ENCODE peak calls at places on chromosomes 6 and 20, in four cellular contexts. E is AG04450, T is breast epithelium, J is cardiac fibroblast. P is an unnamed sample.

GRCh38 chr6:95866732-95867131 is 149.0 kb upstream of the FUT9 start:
- DNase-seq in E (no peak), T (no peak), J (peak), P (no peak)

GRCh38 chr20:54067606-54068174 is 2.7 kb downstream of the BCAS1 start:
- DNase-seq in E (no peak), T (peak), J (peak), P (no peak)

GRCh38 chr6:83853178-83853967 is at the start of gene RIPPLY2:
- DNase-seq in E (no peak), T (no peak), J (peak), P (no peak)

GRCh38 chr6:11616200-11616611 is 78.7 kb downstream of the TMEM170B start:
- DNase-seq in E (peak), T (no peak), J (peak), P (no peak)

GRCh38 chr20:57259179-57260021 is 7.0 kb downstream of the BMP7 start:
- DNase-seq in E (no peak), T (no peak), J (no peak), P (no peak)

GRCh38 chr20:40866056-40866455 is 162.6 kb upstream of the TOP1 start:
- DNase-seq in E (no peak), T (no peak), J (no peak), P (no peak)

GRCh38 chr20:59820204-59821041 is 113.0 kb downstream of the SYCP2 start:
- DNase-seq in E (no peak), T (peak), J (no peak), P (peak)

GRCh38 chr6:131290955-131291354 is 155.7 kb downstream of the AKAP7 start:
- DNase-seq in E (no peak), T (no peak), J (no peak), P (no peak)

GRCh38 chr6:70763754-70764153 is 96.1 kb downstream of the SMAP1 start:
- DNase-seq in E (no peak), T (no peak), J (peak), P (no peak)

GRCh38 chr6:142887534-142887933 is 57.4 kb downstream of the HIVEP2 start:
- DNase-seq in E (no peak), T (no peak), J (no peak), P (no peak)

GRCh38 chr6:142888461-142888860 is 56.5 kb downstream of the HIVEP2 start:
- DNase-seq in E (no peak), T (no peak), J (no peak), P (no peak)

GRCh38 chr6:142885182-142885867 is 59.7 kb downstream of the HIVEP2 start:
- DNase-seq in E (peak), T (no peak), J (peak), P (no peak)

GRCh38 chr6:142884214-142885035 is 60.6 kb downstream of the HIVEP2 start:
- DNase-seq in E (no peak), T (no peak), J (no peak), P (no peak)

DNA sequence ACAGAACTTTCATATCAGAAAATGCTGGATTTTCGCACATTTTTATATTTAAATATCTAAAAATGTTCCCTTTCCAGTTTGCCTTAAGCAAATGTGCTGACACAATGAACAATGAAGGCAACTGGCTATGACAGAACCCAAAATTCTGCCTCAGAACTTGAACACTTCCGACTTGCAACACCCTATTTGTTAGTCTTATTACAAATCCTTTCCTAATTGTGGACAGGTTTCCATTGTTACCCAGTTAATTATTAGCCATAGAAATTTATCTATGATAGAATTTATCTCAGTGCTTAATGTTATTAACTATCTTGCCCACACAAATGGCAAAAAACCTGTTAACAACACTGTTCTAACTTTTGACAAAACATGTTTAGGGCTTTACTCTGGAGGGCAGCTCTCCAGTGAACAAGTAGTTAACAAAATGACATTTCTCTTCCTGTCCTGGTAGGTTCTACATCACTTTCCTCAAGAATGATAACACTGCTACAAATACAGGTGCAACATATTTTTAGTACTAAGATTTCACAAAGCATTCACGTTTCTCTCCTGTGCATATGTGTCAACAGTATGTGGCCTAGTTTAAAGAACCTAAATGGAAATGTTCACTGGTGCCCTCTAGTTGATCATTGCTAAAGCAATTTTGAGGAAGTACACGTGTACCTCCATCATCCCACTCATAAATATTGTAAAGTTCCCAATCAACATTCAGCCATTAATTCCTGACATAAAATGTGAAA is 58.4 kb downstream of the HIVEP2 start:
- DNase-seq in E (no peak), T (no peak), J (peak), P (no peak)
- TF ChIP-seq CTCF in E (peak), T (no peak), J (peak), P (peak)

DNA sequence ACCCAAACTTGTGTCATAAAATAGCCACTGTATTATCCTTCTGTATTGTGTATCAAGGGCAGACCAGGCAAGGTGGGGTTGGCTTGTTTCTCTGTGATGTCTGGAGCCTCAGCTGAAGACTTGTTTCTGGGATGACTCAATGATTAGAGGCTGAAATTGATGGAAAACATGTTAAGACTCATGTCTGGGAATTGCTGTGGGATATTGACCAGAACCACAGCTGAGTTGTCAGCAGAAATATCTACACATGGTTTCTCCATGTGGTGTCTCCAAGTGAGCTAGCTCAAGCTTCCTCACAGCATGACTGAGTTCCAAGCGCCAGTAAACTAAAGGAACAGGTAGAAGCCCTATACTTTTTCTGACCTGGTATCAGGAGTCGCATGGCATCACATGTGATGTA is 128.5 kb upstream of the SYNDIG1 start:
- DNase-seq in E (no peak), T (no peak), J (no peak), P (no peak)
- TF ChIP-seq CTCF in E (no peak), T (no peak), J (no peak), P (no peak)

GRCh38 chr6:16540804-16541752 is 220.2 kb downstream of the ATXN1 start:
- DNase-seq in E (no peak), T (no peak), J (peak), P (no peak)
- TF ChIP-seq CTCF in E (peak), T (no peak), J (no peak), P (no peak)

GRCh38 chr6:56767435-56767834 is 124.7 kb upstream of the DST start:
- DNase-seq in E (no peak), T (no peak), J (no peak), P (no peak)
- TF ChIP-seq CTCF in E (no peak), T (no peak), J (no peak), P (no peak)

GRCh38 chr6:148789991-148790390 is 43.2 kb downstream of the UST start:
- DNase-seq in E (no peak), T (no peak), J (no peak), P (no peak)
- TF ChIP-seq CTCF in E (no peak), T (no peak), J (no peak), P (no peak)

DNA sequence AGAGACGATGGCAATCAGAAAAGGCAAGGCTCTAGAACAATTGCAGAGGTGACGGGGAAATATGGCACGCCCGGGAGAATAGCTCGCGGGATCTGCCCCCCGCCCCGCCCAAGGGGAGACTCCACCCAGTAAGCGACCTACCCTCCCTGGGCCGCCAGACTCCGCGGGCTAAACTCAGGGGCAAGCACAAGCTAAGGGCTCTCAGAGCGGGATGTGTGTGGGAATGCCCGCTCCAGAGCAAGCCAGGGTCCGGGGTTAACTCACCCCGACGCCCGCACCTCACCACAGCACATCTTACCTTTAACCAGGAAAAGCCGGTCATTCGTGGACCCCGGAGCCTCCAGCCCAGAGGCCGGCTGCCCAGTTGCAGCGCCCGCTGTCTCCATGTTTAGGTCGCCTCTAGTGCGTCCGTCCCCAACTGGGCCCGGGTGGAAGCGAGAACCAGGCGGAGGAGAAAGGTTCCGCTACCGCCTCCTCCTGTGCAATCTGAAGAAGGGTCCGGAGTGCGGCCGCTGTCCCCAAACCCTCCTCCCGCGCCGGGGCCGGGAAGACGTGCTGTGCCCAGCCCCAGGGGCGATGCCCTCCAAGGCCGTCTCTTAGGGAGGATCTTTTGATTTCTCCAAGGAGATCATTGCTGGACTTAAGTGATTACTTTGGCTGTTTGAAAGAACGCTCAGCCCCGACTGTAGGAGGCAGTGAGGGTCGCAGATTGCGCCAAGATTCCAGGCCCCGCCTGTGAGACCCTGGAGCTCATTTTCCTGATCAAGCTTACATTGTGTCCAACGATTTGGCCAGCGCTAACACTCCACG is at the start of gene TMEM242:
- DNase-seq in E (peak), T (peak), J (peak), P (peak)
- TF ChIP-seq CTCF in E (peak), T (peak), J (peak), P (peak)